ENCODE peak calls at places on chromosome 19, in six cellular contexts. S, D, J, F, X and C are unnamed samples.

GRCh38 chr19:31261019-31261595 is 88.1 kb downstream of the TSHZ3 start:
- DNase-seq in D (no peak), F (no peak), S (no peak), X (no peak), J (peak; percentile 6), C (no peak)

GRCh38 chr19:48854103-48854502 is 14.3 kb downstream of the PLEKHA4 start:
- DNase-seq in D (no peak), X (no peak), S (no peak), J (no peak), F (no peak), C (no peak)

GRCh38 chr19:11538232-11539036 is at the start of gene CNN1:
- DNase-seq in X (no peak), J (no peak), D (no peak), S (peak; percentile 52), F (peak; percentile 95), C (peak; percentile 17)

GRCh38 chr19:33511346-33511745 is 10.2 kb downstream of the PEPD start:
- DNase-seq in F (no peak), X (no peak), D (no peak), J (no peak), S (no peak), C (no peak)

GRCh38 chr19:9075064-9075964 is 11.5 kb upstream of the OR1M1 start:
- DNase-seq in J (peak; percentile 30), D (no peak), F (peak; percentile 99), X (no peak), S (peak; percentile 44), C (peak; percentile 98)

GRCh38 chr19:55642153-55643002 is 1.1 kb upstream of the ZNF581 start:
- DNase-seq in D (no peak), F (peak; percentile 43), X (peak; percentile 7), S (peak; percentile 35), J (peak; percentile 47), C (peak; percentile 28)

GRCh38 chr19:3079578-3079977 is 14.6 kb upstream of the GNA11 start:
- DNase-seq in F (no peak), S (no peak), D (no peak), X (no peak), J (no peak), C (no peak)

GRCh38 chr19:679418-680286 is 3.5 kb downstream of the FSTL3 start:
- DNase-seq in F (peak; percentile 84), D (no peak), X (no peak), S (peak; percentile 77), J (peak; percentile 83), C (peak; percentile 65)

GRCh38 chr19:48629599-48630288 is 7.4 kb downstream of the DBP start:
- DNase-seq in D (no peak), F (peak; percentile 73), J (peak; percentile 71), X (peak; percentile 47), S (peak; percentile 62), C (peak; percentile 82)

GRCh38 chr19:10832659-10833296 is 3.2 kb downstream of the TMED1 start:
- DNase-seq in F (no peak), X (no peak), S (no peak), J (no peak), D (no peak), C (no peak)

GRCh38 chr19:45152504-45153338 is 8.1 kb downstream of the NKPD1 start:
- DNase-seq in J (peak; percentile 80), D (peak; percentile 54), S (peak; percentile 39), F (peak; percentile 54), X (no peak), C (peak; percentile 64)

GRCh38 chr19:24098359-24098758 is 11.4 kb downstream of the ZNF254 start:
- DNase-seq in S (no peak), F (peak; percentile 42), X (no peak), D (no peak), J (no peak), C (no peak)

GRCh38 chr19:3785464-3785937 is 680 bp downstream of the MATK start:
- DNase-seq in X (no peak), J (no peak), F (no peak), S (no peak), D (no peak), C (no peak)

GRCh38 chr19:5644051-5644450 is 21.2 kb downstream of the SAFB start:
- DNase-seq in S (no peak), D (no peak), F (peak; percentile 23), J (no peak), X (no peak), C (no peak)

GRCh38 chr19:10749435-10750384 is 31.8 kb downstream of the DNM2 start:
- DNase-seq in D (no peak), F (no peak), S (no peak), X (no peak), J (no peak), C (no peak)

GRCh38 chr19:42045575-42045974 is 24.4 kb downstream of the GRIK5 start:
- DNase-seq in X (no peak), S (no peak), D (no peak), F (no peak), J (no peak), C (no peak)

GRCh38 chr19:17329061-17329767 is 5.4 kb downstream of the ANO8 start:
- DNase-seq in X (no peak), F (no peak), S (no peak), J (no peak), D (no peak), C (no peak)

GRCh38 chr19:35828694-35829301 is 16.2 kb upstream of the PRODH2 start:
- DNase-seq in X (no peak), J (no peak), S (peak; percentile 65), D (peak; percentile 30), F (peak; percentile 55), C (peak; percentile 81)

GRCh38 chr19:14004619-14005380 is 1.3 kb downstream of the RFX1 start:
- DNase-seq in F (no peak), D (no peak), X (no peak), S (peak; percentile 60), J (no peak), C (peak; percentile 61)

GRCh38 chr19:6475321-6476108 is 6.1 kb downstream of the DENND1C start:
- DNase-seq in F (no peak), D (no peak), X (no peak), J (peak; percentile 62), S (no peak), C (no peak)

GRCh38 chr19:5923356-5923755 is 9.3 kb downstream of the CAPS start:
- DNase-seq in S (no peak), F (no peak), D (no peak), X (no peak), J (no peak), C (no peak)

GRCh38 chr19:47240996-47241918 is 10.3 kb upstream of the BBC3 start:
- DNase-seq in F (peak; percentile 77), D (peak; percentile 82), X (peak; percentile 88), S (peak; percentile 45), J (peak; percentile 84), C (peak; percentile 85)

GRCh38 chr19:4090351-4091220 is 23.9 kb upstream of the ZBTB7A start:
- DNase-seq in J (no peak), F (no peak), X (no peak), D (no peak), S (no peak), C (no peak)

GRCh38 chr19:44131955-44132354 is 9.4 kb upstream of the ZNF234 start:
- DNase-seq in F (no peak), J (no peak), S (no peak), D (no peak), X (no peak), C (no peak)

GRCh38 chr19:19425170-19425875 is 19.8 kb downstream of the GATAD2A start:
- DNase-seq in S (no peak), F (no peak), D (no peak), J (no peak), X (no peak), C (no peak)

GRCh38 chr19:2607712-2608601 is 94.5 kb downstream of the GNG7 start:
- DNase-seq in X (no peak), D (peak; percentile 77), F (no peak), J (no peak), S (no peak), C (no peak)

GRCh38 chr19:48330012-48330681 is 4.8 kb downstream of the EMP3 start:
- DNase-seq in F (peak; percentile 48), J (peak; percentile 91), S (peak; percentile 74), X (peak; percentile 94), D (peak; percentile 88), C (peak; percentile 91)

GRCh38 chr19:30312582-30313352 is 59.4 kb upstream of the ZNF536 start:
- DNase-seq in J (no peak), S (no peak), X (no peak), F (no peak), D (no peak), C (no peak)